ENCODE peak calls at places on chromosomes 2 and 18, in six cellular contexts. M is cardiac fibroblast, A is spleen, L is upper lobe of left lung, D is breast epithelium, G is fibroblast of the aortic adventitia. V is an unnamed sample.

GRCh38 chr2:170818294-170819104 is 1.8 kb downstream of the GAD1 start:
- DNase-seq in A (peak), L (peak), D (no peak), G (no peak), M (no peak), V (no peak)

GRCh38 chr2:235762832-235763598 is 269.2 kb downstream of the AGAP1 start:
- DNase-seq in D (no peak), A (no peak), G (no peak), L (no peak), M (no peak), V (no peak)

GRCh38 chr2:204219196-204219595 is 282.6 kb downstream of the ICOS start:
- DNase-seq in A (no peak), G (no peak), L (no peak), D (no peak), M (no peak), V (no peak)

GRCh38 chr2:208101716-208102631 is 22.4 kb downstream of the CRYGD start:
- DNase-seq in L (no peak), G (peak), M (peak), D (no peak), A (no peak), V (no peak)

GRCh38 chr2:26314243-26314642 is 31.7 kb upstream of the SELENOI start:
- DNase-seq in A (no peak), D (no peak), M (no peak), G (no peak), L (peak), V (no peak)

GRCh38 chr2:8500124-8501054 is 181.5 kb upstream of the ID2 start:
- DNase-seq in D (no peak), G (peak), A (no peak), L (no peak), M (peak), V (no peak)

GRCh38 chr2:201261911-201262310 is 1.6 kb downstream of the CASP8 start:
- DNase-seq in D (no peak), G (no peak), L (no peak), M (no peak), A (no peak), V (no peak)

GRCh38 chr2:9356336-9356735 is 67.0 kb downstream of the ITGB1BP1 start:
- DNase-seq in A (no peak), G (no peak), D (no peak), L (no peak), M (no peak), V (no peak)

GRCh38 chr2:106996136-106996769 is 110.3 kb upstream of the ST6GAL2 start:
- DNase-seq in G (no peak), L (no peak), D (no peak), A (no peak), M (no peak), V (no peak)

GRCh38 chr2:121617042-121617599 is 32.1 kb downstream of the CLASP1 start:
- DNase-seq in D (no peak), A (no peak), M (no peak), L (no peak), G (no peak), V (no peak)

GRCh38 chr2:1614564-1614963 is 129.8 kb downstream of the PXDN start:
- DNase-seq in M (no peak), A (peak), D (no peak), L (no peak), G (no peak), V (no peak)

GRCh38 chr2:240405654-240406313 is 29.7 kb upstream of the GPC1 start:
- DNase-seq in D (peak), M (no peak), A (peak), L (no peak), G (no peak), V (no peak)

GRCh38 chr2:170967553-170967952 is 38.5 kb downstream of the GORASP2 start:
- DNase-seq in L (no peak), A (no peak), G (no peak), M (no peak), D (no peak), V (no peak)

GRCh38 chr18:12420831-12421421 is 13.2 kb downstream of the PRELID3A start:
- DNase-seq in D (no peak), G (no peak), A (no peak), L (peak), M (no peak), V (no peak)

GRCh38 chr2:31088516-31089195 is 49.6 kb downstream of the GALNT14 start:
- DNase-seq in A (no peak), G (no peak), D (no peak), L (no peak), M (no peak), V (no peak)

GRCh38 chr2:147621656-147622197 is 223.1 kb upstream of the ACVR2A start:
- DNase-seq in A (no peak), D (no peak), L (no peak), G (no peak), M (no peak), V (no peak)

GRCh38 chr2:9473308-9473984 is 905 bp upstream of the IAH1 start:
- DNase-seq in D (no peak), A (peak), G (no peak), L (no peak), M (no peak), V (peak)

GRCh38 chr2:133266075-133266925 is 302.0 kb downstream of the NCKAP5 start:
- DNase-seq in D (no peak), M (no peak), L (peak), A (no peak), G (peak), V (no peak)

GRCh38 chr2:224284134-224284946 is 117.6 kb downstream of the FAM124B start:
- DNase-seq in M (peak), G (peak), D (no peak), L (no peak), A (no peak), V (no peak)

GRCh38 chr2:176490061-176490861 is 221.0 kb downstream of the MTX2 start:
- DNase-seq in G (no peak), D (no peak), M (peak), A (no peak), L (peak), V (no peak)
- H3K4me3 ChIP-seq in G (no peak), D (peak), M (no peak), A (no peak), L (no peak), V (no peak)

GRCh38 chr18:63878343-63878742 is 9.2 kb upstream of the SERPINB2 start:
- DNase-seq in A (no peak), M (peak), L (no peak), D (no peak), G (peak), V (no peak)
- TF ChIP-seq CTCF in A (no peak), M (no peak), L (no peak), D (no peak), G (no peak), V (no peak)

GRCh38 chr2:232486558-232487384 is 863 bp downstream of the ECEL1 start:
- DNase-seq in M (no peak), D (no peak), L (peak), A (peak), G (no peak), V (no peak)
- H3K4me3 ChIP-seq in M (no peak), D (peak), L (peak), A (peak), G (no peak), V (no peak)

GRCh38 chr2:20755132-20755800 is 67.6 kb downstream of the LDAH start:
- DNase-seq in D (no peak), G (no peak), L (no peak), A (no peak), M (peak), V (no peak)
- TF ChIP-seq CTCF in D (no peak), G (no peak), L (no peak), A (no peak), M (no peak), V (no peak)

DNA sequence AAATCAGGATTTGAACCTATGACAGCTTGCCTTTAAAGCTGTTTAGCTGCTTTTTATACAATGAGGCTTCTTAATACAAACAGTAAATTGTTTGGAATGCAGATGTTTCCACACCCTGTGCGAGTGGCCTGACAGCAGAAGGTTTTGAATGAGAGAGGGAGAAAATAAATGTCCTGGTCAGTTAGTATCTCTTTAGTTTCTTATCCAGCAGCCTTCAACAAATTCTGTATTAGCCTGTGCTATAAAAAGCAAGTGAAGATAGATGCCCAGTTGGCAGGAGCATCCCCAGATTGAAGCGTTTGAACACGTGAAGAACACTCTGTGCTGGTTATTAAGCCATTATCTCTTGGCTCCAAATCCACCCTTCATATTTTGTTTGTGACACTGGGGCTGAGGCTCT is 70.6 kb downstream of the CERS6 start:
- DNase-seq in A (no peak), L (no peak), M (peak), G (peak), D (no peak), V (no peak)
- H3K4me3 ChIP-seq in A (no peak), L (no peak), M (no peak), G (no peak), D (no peak), V (no peak)

GRCh38 chr2:57947398-57947797 is 99.2 kb upstream of the VRK2 start:
- DNase-seq in D (no peak), L (no peak), G (no peak), A (no peak), M (no peak), V (no peak)
- TF ChIP-seq CTCF in D (no peak), L (no peak), G (no peak), A (no peak), M (no peak), V (no peak)

DNA sequence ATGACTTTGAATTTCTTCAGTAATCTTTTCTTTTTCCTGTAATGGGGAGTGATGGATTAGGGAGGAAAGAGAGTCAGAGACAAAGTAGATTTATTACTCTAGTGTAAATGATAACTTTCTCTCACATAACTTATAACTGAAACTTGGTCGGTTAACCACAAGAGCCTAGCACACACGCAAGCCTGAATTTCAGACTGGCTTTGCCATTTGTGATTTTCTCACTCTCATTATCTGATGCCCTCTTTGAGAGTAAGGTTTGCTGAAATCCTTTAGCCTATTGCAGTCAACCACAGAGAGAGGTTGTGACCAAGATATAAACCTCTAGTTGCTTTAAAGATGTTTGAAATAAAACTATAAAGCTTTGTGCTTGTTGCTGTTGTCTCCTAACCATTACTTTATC is 117.9 kb upstream of the NETO1 start:
- DNase-seq in G (no peak), L (no peak), A (no peak), D (no peak), M (no peak), V (no peak)
- H3K4me3 ChIP-seq in G (no peak), L (no peak), A (no peak), D (no peak), M (no peak), V (no peak)

V was measured in CD8-positive, alpha-beta T cell.